ENCODE peak calls at places on chromosomes 16 and 17, in seven cellular contexts. One of them, this sample, is unnamed.

GRCh38 chr16:11632455-11632921 is 35.8 kb upstream of the SNN start:
- DNase-seq in tibial nerve: peak
- DNase-seq in transverse colon: peak
- DNase-seq in ovary: peak
- DNase-seq in A549: no peak
- DNase-seq in K562: no peak
- DNase-seq in esophagus muscularis mucosa: no peak
- DNase-seq in this sample: no peak

GRCh38 chr16:17827313-17827712 is 356.6 kb upstream of the XYLT1 start:
- DNase-seq in K562: no peak
- DNase-seq in tibial nerve: no peak
- DNase-seq in A549: no peak
- DNase-seq in esophagus muscularis mucosa: no peak
- DNase-seq in transverse colon: no peak
- DNase-seq in ovary: no peak
- DNase-seq in this sample: no peak

GRCh38 chr16:17166095-17166494 is 304.7 kb downstream of the XYLT1 start:
- DNase-seq in esophagus muscularis mucosa: no peak
- DNase-seq in K562: no peak
- DNase-seq in A549: no peak
- DNase-seq in ovary: no peak
- DNase-seq in transverse colon: no peak
- DNase-seq in tibial nerve: no peak
- DNase-seq in this sample: no peak

GRCh38 chr16:89050868-89051311 is 42.8 kb upstream of the ACSF3 start:
- DNase-seq in transverse colon: no peak
- DNase-seq in K562: no peak
- DNase-seq in A549: no peak
- DNase-seq in ovary: no peak
- DNase-seq in esophagus muscularis mucosa: no peak
- DNase-seq in tibial nerve: no peak
- DNase-seq in this sample: no peak

GRCh38 chr16:69328854-69329316 is 1.5 kb downstream of the PDF start:
- DNase-seq in A549: no peak
- DNase-seq in ovary: no peak
- DNase-seq in K562: no peak
- DNase-seq in esophagus muscularis mucosa: no peak
- DNase-seq in transverse colon: no peak
- DNase-seq in tibial nerve: no peak
- DNase-seq in this sample: no peak

GRCh38 chr16:86383488-86384262 is 126.7 kb upstream of the FOXF1 start:
- DNase-seq in tibial nerve: no peak
- DNase-seq in esophagus muscularis mucosa: no peak
- DNase-seq in transverse colon: no peak
- DNase-seq in A549: peak
- DNase-seq in K562: peak
- DNase-seq in ovary: no peak
- DNase-seq in this sample: no peak

GRCh38 chr17:65487161-65487560 is 74.3 kb downstream of the AXIN2 start:
- DNase-seq in transverse colon: no peak
- DNase-seq in K562: no peak
- DNase-seq in tibial nerve: no peak
- DNase-seq in ovary: no peak
- DNase-seq in A549: no peak
- DNase-seq in esophagus muscularis mucosa: no peak
- DNase-seq in this sample: peak

GRCh38 chr16:79286646-79287423 is 313.7 kb downstream of the MAF start:
- DNase-seq in esophagus muscularis mucosa: no peak
- DNase-seq in K562: no peak
- DNase-seq in tibial nerve: peak
- DNase-seq in A549: no peak
- DNase-seq in transverse colon: peak
- DNase-seq in ovary: peak
- DNase-seq in this sample: no peak

GRCh38 chr17:49089094-49089493 is 43.5 kb upstream of the B4GALNT2 start:
- DNase-seq in transverse colon: no peak
- DNase-seq in ovary: no peak
- DNase-seq in K562: no peak
- DNase-seq in esophagus muscularis mucosa: no peak
- DNase-seq in tibial nerve: no peak
- DNase-seq in A549: no peak
- DNase-seq in this sample: no peak

GRCh38 chr17:16971458-16972338 is at the start of gene TNFRSF13B:
- DNase-seq in ovary: no peak
- DNase-seq in K562: no peak
- DNase-seq in transverse colon: peak
- DNase-seq in tibial nerve: no peak
- DNase-seq in esophagus muscularis mucosa: peak
- DNase-seq in A549: no peak
- DNase-seq in this sample: peak

GRCh38 chr17:16973760-16974540 is 2.0 kb upstream of the TNFRSF13B start:
- DNase-seq in esophagus muscularis mucosa: peak
- DNase-seq in ovary: no peak
- DNase-seq in A549: no peak
- DNase-seq in transverse colon: no peak
- DNase-seq in tibial nerve: no peak
- DNase-seq in K562: no peak
- DNase-seq in this sample: no peak

GRCh38 chr17:16968786-16969185 is 3.1 kb downstream of the TNFRSF13B start:
- DNase-seq in esophagus muscularis mucosa: no peak
- DNase-seq in tibial nerve: no peak
- DNase-seq in K562: no peak
- DNase-seq in transverse colon: no peak
- DNase-seq in ovary: no peak
- DNase-seq in A549: no peak
- DNase-seq in this sample: no peak

GRCh38 chr17:16972346-16972745 is 428 bp upstream of the TNFRSF13B start:
- DNase-seq in transverse colon: no peak
- DNase-seq in esophagus muscularis mucosa: peak
- DNase-seq in ovary: no peak
- DNase-seq in tibial nerve: no peak
- DNase-seq in A549: no peak
- DNase-seq in K562: no peak
- DNase-seq in this sample: no peak

DNA sequence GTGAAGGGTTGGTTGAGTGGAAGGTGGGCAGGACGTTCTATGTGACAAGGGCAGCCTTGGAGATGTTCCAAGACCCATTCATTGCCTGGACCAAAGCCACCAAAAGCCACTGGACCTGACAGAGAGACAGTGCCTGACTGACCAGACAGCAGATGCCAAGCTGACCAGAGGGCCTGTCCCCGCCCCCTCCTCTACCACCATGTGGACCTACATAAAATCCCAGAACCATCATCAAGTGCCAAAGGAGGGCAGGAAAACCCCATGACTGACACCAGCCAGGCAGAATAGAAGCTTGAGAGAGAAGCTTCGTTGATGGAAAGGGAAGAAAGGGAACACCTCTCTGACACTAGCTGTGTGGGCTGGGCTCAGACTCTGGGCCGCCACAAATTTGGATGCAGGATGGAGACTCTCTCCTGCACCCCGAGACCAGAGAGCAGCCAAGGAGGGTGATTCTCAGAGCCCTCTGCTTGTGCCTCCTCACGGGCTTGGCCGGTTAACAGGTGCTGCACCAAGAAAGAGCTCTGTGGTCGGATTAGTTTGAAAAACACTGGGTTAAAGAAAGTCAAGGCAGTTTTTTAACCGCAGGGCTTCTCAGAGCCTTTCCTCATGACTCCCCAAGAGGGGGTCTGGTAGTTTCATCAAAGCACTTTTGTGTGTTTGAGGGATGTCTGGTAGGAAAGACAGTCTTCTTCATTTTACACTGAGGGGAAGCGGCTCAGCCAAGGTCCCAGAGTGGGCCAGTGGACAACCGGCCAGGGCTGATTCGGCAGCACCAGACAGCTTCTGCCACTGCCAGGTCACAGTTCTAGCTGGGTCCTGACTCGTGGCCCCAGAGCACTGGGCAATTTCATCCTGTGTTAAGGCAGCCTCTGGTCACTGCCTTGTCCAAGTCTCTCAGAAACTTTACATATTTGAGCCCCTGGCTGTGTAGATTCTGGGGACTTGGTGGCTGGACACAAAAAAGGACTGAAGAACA is 1.7 kb downstream of the TNFRSF13B start:
- DNase-seq in K562: no peak
- DNase-seq in A549: no peak
- DNase-seq in tibial nerve: no peak
- DNase-seq in esophagus muscularis mucosa: peak
- DNase-seq in transverse colon: peak
- DNase-seq in ovary: no peak
- DNase-seq in this sample: no peak
- TF ChIP-seq EP300 in K562: no peak
- TF ChIP-seq EP300 in A549: no peak
- TF ChIP-seq EP300 in tibial nerve: no peak
- TF ChIP-seq EP300 in esophagus muscularis mucosa: no peak
- TF ChIP-seq EP300 in transverse colon: no peak
- TF ChIP-seq EP300 in ovary: no peak
- TF ChIP-seq EP300 in this sample: no peak

DNA sequence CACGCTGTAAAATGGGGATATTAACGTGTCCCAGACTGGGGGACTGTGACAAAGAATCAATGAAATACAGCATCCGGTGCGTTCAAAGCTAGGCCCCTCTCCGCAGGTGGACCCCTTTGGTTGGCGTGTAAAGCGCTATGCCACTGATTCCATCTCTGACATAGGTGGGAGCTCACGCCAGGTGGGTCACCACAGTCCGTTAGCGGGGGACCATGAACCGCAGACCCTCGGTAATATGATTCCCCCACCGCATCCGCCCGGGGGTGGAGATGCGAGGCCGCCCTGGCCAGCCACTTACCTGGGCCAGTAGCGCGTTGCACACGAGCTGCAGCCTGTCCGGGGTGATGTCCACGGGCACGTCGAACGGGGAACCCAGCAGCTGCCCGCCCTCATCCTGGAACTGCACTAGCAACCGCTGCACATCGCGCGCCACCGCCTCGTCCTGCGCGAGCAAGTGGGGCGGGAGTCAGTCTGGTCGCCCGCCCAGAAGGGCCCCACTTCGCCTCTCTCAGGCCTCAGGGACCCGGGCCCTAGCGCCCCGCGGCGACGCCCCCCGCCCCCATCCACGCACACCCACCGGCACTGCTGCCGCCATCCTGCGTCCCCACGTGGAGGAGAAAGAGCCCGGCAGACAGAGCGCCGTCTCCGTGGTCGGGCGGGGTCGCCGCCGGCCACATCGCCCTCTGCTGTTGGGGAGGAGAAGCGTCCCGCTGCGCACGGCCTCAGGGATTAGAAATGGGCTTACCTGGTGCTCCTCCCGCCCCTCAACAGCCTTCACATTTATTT is at the start of gene NLE1:
- DNase-seq in tibial nerve: peak
- DNase-seq in transverse colon: peak
- DNase-seq in ovary: peak
- DNase-seq in esophagus muscularis mucosa: no peak
- DNase-seq in K562: peak
- DNase-seq in A549: peak
- DNase-seq in this sample: peak
- TF ChIP-seq EP300 in tibial nerve: peak
- TF ChIP-seq EP300 in transverse colon: no peak
- TF ChIP-seq EP300 in ovary: no peak
- TF ChIP-seq EP300 in esophagus muscularis mucosa: no peak
- TF ChIP-seq EP300 in K562: no peak
- TF ChIP-seq EP300 in A549: no peak
- TF ChIP-seq EP300 in this sample: no peak

GRCh38 chr17:44350733-44351226 is 5.7 kb downstream of the GRN start:
- DNase-seq in tibial nerve: no peak
- DNase-seq in ovary: peak
- DNase-seq in A549: peak
- DNase-seq in transverse colon: peak
- DNase-seq in K562: peak
- DNase-seq in esophagus muscularis mucosa: no peak
- DNase-seq in this sample: no peak
- TF ChIP-seq EP300 in tibial nerve: no peak
- TF ChIP-seq EP300 in ovary: no peak
- TF ChIP-seq EP300 in A549: no peak
- TF ChIP-seq EP300 in transverse colon: no peak
- TF ChIP-seq EP300 in K562: no peak
- TF ChIP-seq EP300 in esophagus muscularis mucosa: no peak
- TF ChIP-seq EP300 in this sample: no peak

GRCh38 chr17:28900986-28901726 is 1.7 kb downstream of the DHRS13 start:
- DNase-seq in ovary: no peak
- DNase-seq in esophagus muscularis mucosa: no peak
- DNase-seq in K562: peak
- DNase-seq in tibial nerve: no peak
- DNase-seq in A549: no peak
- DNase-seq in transverse colon: no peak
- DNase-seq in this sample: peak

GRCh38 chr17:28898261-28898955 is 875 bp upstream of the FLOT2 start:
- DNase-seq in transverse colon: no peak
- DNase-seq in tibial nerve: no peak
- DNase-seq in K562: no peak
- DNase-seq in ovary: no peak
- DNase-seq in A549: no peak
- DNase-seq in esophagus muscularis mucosa: no peak
- DNase-seq in this sample: peak

GRCh38 chr17:28897769-28898259 is 281 bp upstream of the FLOT2 start:
- DNase-seq in ovary: no peak
- DNase-seq in transverse colon: no peak
- DNase-seq in K562: no peak
- DNase-seq in esophagus muscularis mucosa: no peak
- DNase-seq in tibial nerve: no peak
- DNase-seq in A549: no peak
- DNase-seq in this sample: peak

GRCh38 chr17:28896884-28897768 is at the start of gene FLOT2:
- DNase-seq in transverse colon: peak
- DNase-seq in A549: peak
- DNase-seq in K562: peak
- DNase-seq in esophagus muscularis mucosa: peak
- DNase-seq in ovary: peak
- DNase-seq in tibial nerve: peak
- DNase-seq in this sample: peak

DNA sequence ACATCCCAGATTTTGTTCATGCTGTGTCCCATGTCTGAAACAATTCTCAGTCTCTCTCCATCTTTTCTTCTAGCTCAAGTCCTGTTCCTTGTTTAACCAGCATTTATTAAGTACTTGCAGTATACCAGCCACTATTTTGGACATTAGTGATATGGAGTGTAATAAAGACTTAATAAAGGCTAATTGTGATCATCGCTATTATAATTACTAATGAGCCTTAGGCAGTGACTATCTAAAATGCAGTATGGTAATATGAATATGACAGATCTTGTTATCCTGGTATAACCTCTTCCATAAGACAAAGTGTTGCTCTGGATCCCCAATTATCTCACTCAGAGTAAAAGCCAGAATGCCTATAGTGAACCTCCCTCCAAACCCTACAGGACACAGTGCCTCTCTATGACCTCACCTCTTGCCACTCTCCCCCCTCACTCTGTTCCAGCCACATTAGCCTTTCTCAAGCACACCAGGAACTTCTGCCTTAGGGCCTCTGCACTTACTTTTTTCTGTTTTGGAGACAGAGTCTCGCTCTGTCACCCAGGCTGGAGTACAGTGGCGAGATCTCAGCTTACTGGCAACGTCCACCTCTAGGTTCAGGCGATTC is 1.8 kb upstream of the FLOT2 start:
- DNase-seq in K562: peak
- DNase-seq in A549: no peak
- DNase-seq in esophagus muscularis mucosa: no peak
- DNase-seq in ovary: no peak
- DNase-seq in tibial nerve: no peak
- DNase-seq in transverse colon: no peak
- DNase-seq in this sample: peak
- TF ChIP-seq EP300 in K562: no peak
- TF ChIP-seq EP300 in A549: no peak
- TF ChIP-seq EP300 in esophagus muscularis mucosa: no peak
- TF ChIP-seq EP300 in ovary: no peak
- TF ChIP-seq EP300 in tibial nerve: no peak
- TF ChIP-seq EP300 in transverse colon: no peak
- TF ChIP-seq EP300 in this sample: no peak

This sample was measured in suprapubic skin.